ENCODE peak calls at places on chromosomes 13 and 19, in seven cellular contexts. L, U, R, J, S, G and X are unnamed samples.

GRCh38 chr13:50685491-50685890 is 158.0 kb downstream of the DLEU7 start:
- DNase-seq in L (no peak), U (no peak), R (peak), J (peak), S (no peak), G (peak), X (no peak)

GRCh38 chr13:26220575-26220974 is 1.5 kb downstream of the RNF6 start:
- DNase-seq in L (no peak), U (no peak), R (no peak), J (no peak), S (peak), G (no peak), X (no peak)

GRCh38 chr13:113794764-113795173 is 35.7 kb downstream of the TMEM255B start:
- DNase-seq in L (no peak), U (peak), R (no peak), J (no peak), S (no peak), G (no peak), X (no peak)

GRCh38 chr19:41000310-41000737 is 9.2 kb downstream of the CYP2B6 start:
- DNase-seq in L (no peak), U (peak), R (peak), J (no peak), S (peak), G (no peak), X (no peak)

GRCh38 chr13:103883152-103883551 is 816.9 kb upstream of the SLC10A2 start:
- DNase-seq in L (no peak), U (peak), R (peak), J (peak), S (peak), G (peak), X (peak)

GRCh38 chr19:493391-494170 is 2.7 kb upstream of the MADCAM1 start:
- DNase-seq in L (no peak), U (peak), R (no peak), J (no peak), S (peak), G (no peak), X (no peak)

GRCh38 chr13:20019033-20019432 is 60.5 kb downstream of the ZMYM2 start:
- DNase-seq in L (no peak), U (no peak), R (no peak), J (no peak), S (no peak), G (no peak), X (no peak)

GRCh38 chr19:52307275-52307674 is 10.3 kb downstream of the ZNF480 start:
- DNase-seq in L (no peak), U (no peak), R (no peak), J (no peak), S (no peak), G (peak), X (peak)

GRCh38 chr13:59358014-59358413 is 805.7 kb downstream of the DIAPH3 start:
- DNase-seq in L (no peak), U (no peak), R (no peak), J (no peak), S (no peak), G (no peak), X (no peak)

GRCh38 chr13:114148521-114148855 is 16.1 kb upstream of the RASA3 start:
- DNase-seq in L (no peak), U (peak), R (peak), J (no peak), S (no peak), G (no peak), X (no peak)

GRCh38 chr13:97948041-97948440 is 5.4 kb upstream of the IPO5 start:
- DNase-seq in L (no peak), U (no peak), R (no peak), J (no peak), S (no peak), G (no peak), X (no peak)

GRCh38 chr19:39246951-39247669 is 1.5 kb downstream of the IFNL4 start:
- DNase-seq in L (no peak), U (peak), R (no peak), J (no peak), S (no peak), G (peak), X (no peak)

GRCh38 chr13:110826861-110827672 is 87.8 kb downstream of the ANKRD10 start:
- DNase-seq in L (peak), U (no peak), R (peak), J (no peak), S (no peak), G (no peak), X (no peak)

GRCh38 chr13:113119166-113119821 is 3.3 kb upstream of the F10 start:
- DNase-seq in L (peak), U (no peak), R (peak), J (no peak), S (no peak), G (no peak), X (peak)

GRCh38 chr19:3346677-3347353 is 19.6 kb upstream of the NFIC start:
- DNase-seq in L (no peak), U (peak), R (peak), J (peak), S (no peak), G (no peak), X (no peak)

GRCh38 chr13:84439108-84439507 is 556.8 kb upstream of the SLITRK1 start:
- DNase-seq in L (no peak), U (no peak), R (no peak), J (no peak), S (no peak), G (no peak), X (no peak)

GRCh38 chr13:110575322-110576069 is 14.0 kb upstream of the RAB20 start:
- DNase-seq in L (no peak), U (peak), R (peak), J (no peak), S (no peak), G (no peak), X (peak)

GRCh38 chr19:37817180-37817911 is 38.0 kb upstream of the ZNF573 start:
- DNase-seq in L (no peak), U (peak), R (peak), J (peak), S (peak), G (peak), X (peak)

GRCh38 chr19:38793186-38793585 is 4.2 kb downstream of the LGALS7B start:
- DNase-seq in L (no peak), U (no peak), R (no peak), J (no peak), S (no peak), G (no peak), X (no peak)

GRCh38 chr13:32247887-32248286 is 67.3 kb downstream of the ZAR1L start:
- DNase-seq in L (no peak), U (no peak), R (no peak), J (no peak), S (no peak), G (no peak), X (no peak)

GRCh38 chr13:39818953-39819352 is 163.5 kb downstream of the COG6 start:
- DNase-seq in L (no peak), U (no peak), R (no peak), J (peak), S (no peak), G (no peak), X (no peak)

GRCh38 chr19:3163230-3163886 is 15.2 kb upstream of the S1PR4 start:
- DNase-seq in L (no peak), U (peak), R (peak), J (no peak), S (peak), G (peak), X (peak)

GRCh38 chr13:111531505-111531904 is 211.1 kb downstream of the TEX29 start:
- DNase-seq in L (no peak), U (no peak), R (no peak), J (no peak), S (peak), G (no peak), X (no peak)

GRCh38 chr13:92716749-92717148 is 509.9 kb upstream of the GPC6 start:
- DNase-seq in L (no peak), U (no peak), R (no peak), J (no peak), S (no peak), G (peak), X (no peak)

GRCh38 chr13:46149272-46150133 is 32.5 kb downstream of the LCP1 start:
- DNase-seq in L (no peak), U (no peak), R (no peak), J (no peak), S (no peak), G (no peak), X (no peak)

GRCh38 chr19:31459430-31459829 is 110.2 kb upstream of the TSHZ3 start:
- DNase-seq in L (no peak), U (no peak), R (no peak), J (no peak), S (no peak), G (peak), X (no peak)

GRCh38 chr13:108044929-108045328 is 170.4 kb downstream of the LIG4 start:
- DNase-seq in L (no peak), U (no peak), R (no peak), J (no peak), S (no peak), G (no peak), X (no peak)

GRCh38 chr13:40963927-40964326 is 55.2 kb downstream of the ELF1 start:
- DNase-seq in L (no peak), U (no peak), R (no peak), J (no peak), S (peak), G (no peak), X (no peak)

GRCh38 chr19:48171584-48172170 is 1.2 kb downstream of the ZSWIM9 start:
- DNase-seq in L (no peak), U (no peak), R (no peak), J (no peak), S (no peak), G (no peak), X (no peak)

GRCh38 chr13:24275041-24275440 is 34.3 kb upstream of the C1QTNF9 start:
- DNase-seq in L (no peak), U (no peak), R (peak), J (no peak), S (no peak), G (no peak), X (no peak)
- H3K4me3 ChIP-seq in L (no peak), U (no peak), R (no peak), J (no peak), S (no peak), G (no peak), X (no peak)

GRCh38 chr19:5961969-5962945 is 15.7 kb downstream of the RANBP3 start:
- DNase-seq in L (no peak), U (peak), R (peak), J (no peak), S (peak), G (no peak), X (no peak)

GRCh38 chr19:5958074-5958850 is 19.7 kb downstream of the RANBP3 start:
- DNase-seq in L (no peak), U (no peak), R (no peak), J (no peak), S (no peak), G (no peak), X (no peak)

GRCh38 chr19:5958851-5959122 is 19.2 kb downstream of the RANBP3 start:
- DNase-seq in L (no peak), U (no peak), R (no peak), J (no peak), S (no peak), G (no peak), X (no peak)

GRCh38 chr19:5959260-5960004 is 18.5 kb downstream of the RANBP3 start:
- DNase-seq in L (no peak), U (no peak), R (no peak), J (no peak), S (no peak), G (no peak), X (no peak)

GRCh38 chr19:5960005-5961001 is 17.6 kb downstream of the RANBP3 start:
- DNase-seq in L (no peak), U (no peak), R (no peak), J (no peak), S (no peak), G (no peak), X (no peak)
- H3K27ac ChIP-seq in L (peak), U (peak), R (peak), J (peak), S (peak), G (no peak), X (no peak)

GRCh38 chr19:16202320-16203255 is 4.9 kb downstream of the AP1M1 start:
- DNase-seq in L (no peak), U (peak), R (no peak), J (no peak), S (no peak), G (no peak), X (no peak)
- TF ChIP-seq CTCF in L (no peak), U (no peak), R (no peak), J (no peak), S (no peak), G (no peak), X (no peak)

DNA sequence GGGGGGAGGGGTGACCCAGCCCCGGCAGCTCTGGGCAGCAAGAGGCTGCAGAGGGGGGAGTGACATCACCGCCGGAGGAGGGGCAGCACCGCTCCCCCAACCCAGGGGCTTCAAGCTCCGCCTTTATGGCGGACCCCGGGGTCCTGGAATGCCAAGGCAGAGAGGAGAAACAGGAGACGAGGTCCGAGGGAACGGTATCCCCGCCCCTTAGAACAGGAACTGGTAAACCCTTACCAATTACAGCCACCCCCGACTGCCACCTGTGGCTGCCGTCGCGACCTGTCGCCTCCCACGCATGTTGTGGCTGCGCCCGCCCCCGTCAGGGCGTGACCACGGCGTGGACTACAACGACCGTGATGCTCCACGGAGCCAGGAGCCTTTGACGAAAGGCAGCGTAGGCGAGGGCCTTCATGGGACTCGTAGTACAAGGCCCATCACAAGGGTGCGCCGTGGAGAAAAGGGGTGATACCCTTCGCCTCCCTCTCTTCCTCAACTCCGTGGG is 4.1 kb upstream of the KCNC3 start:
- DNase-seq in L (peak), U (peak), R (peak), J (peak), S (peak), G (peak), X (peak)
- H3K4me3 ChIP-seq in L (peak), U (peak), R (peak), J (peak), S (peak), G (peak), X (peak)

GRCh38 chr13:95222733-95223018 is 78.6 kb downstream of the ABCC4 start:
- DNase-seq in L (no peak), U (no peak), R (no peak), J (no peak), S (no peak), G (no peak), X (no peak)

GRCh38 chr13:95226476-95226875 is 74.8 kb downstream of the ABCC4 start:
- DNase-seq in L (no peak), U (no peak), R (no peak), J (no peak), S (no peak), G (no peak), X (peak)

GRCh38 chr13:95226051-95226450 is 75.2 kb downstream of the ABCC4 start:
- DNase-seq in L (no peak), U (no peak), R (no peak), J (no peak), S (no peak), G (no peak), X (no peak)

GRCh38 chr13:95221991-95222732 is 79.1 kb downstream of the ABCC4 start:
- DNase-seq in L (no peak), U (no peak), R (no peak), J (no peak), S (no peak), G (no peak), X (no peak)

DNA sequence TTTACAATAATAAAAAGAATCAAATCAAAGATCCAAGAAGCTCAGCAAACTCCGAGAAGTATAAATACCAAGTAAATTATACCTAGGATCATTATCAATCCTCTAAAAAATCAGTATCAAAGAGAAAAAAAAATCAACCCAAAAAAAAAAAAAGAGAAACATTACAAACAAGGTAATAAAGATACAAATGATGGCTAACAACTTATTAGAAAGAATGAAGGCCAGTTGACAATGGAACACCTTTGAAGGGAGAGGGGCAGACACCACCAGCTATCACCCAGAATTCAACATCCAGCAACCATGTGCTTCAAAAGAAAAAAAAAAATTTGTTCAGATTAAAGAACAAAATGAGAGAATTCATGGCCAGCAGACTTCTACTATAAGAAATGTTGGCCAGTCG is 77.2 kb downstream of the ABCC4 start:
- DNase-seq in L (no peak), U (no peak), R (no peak), J (no peak), S (no peak), G (no peak), X (no peak)
- H3K27ac ChIP-seq in L (no peak), U (no peak), R (no peak), J (no peak), S (no peak), G (no peak), X (no peak)

DNA sequence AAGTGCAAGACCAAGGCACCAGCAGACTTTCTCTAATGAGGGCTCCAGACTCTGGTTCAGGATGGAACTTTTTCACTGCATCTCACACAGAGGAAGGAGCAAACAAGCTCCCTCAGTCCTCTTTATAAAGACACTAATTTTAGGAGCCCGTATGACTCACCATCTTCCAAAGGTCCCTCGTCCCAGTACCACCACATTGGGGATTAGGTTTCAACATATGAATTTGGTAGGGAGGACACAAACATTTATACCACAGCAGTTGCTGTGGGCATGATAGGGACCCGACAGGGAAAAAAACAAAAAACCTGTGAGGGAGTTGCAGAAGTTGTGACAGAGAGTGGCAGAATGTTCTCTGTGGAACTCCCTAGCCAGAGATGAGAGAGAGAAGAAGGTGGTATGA is 6.5 kb upstream of the CNMD start:
- DNase-seq in L (no peak), U (no peak), R (no peak), J (no peak), S (no peak), G (no peak), X (no peak)
- TF ChIP-seq CTCF in L (no peak), U (no peak), R (no peak), J (no peak), S (no peak), G (no peak), X (no peak)

GRCh38 chr19:13873776-13874515 is 3.0 kb upstream of the NANOS3 start:
- DNase-seq in L (no peak), U (no peak), R (no peak), J (no peak), S (no peak), G (no peak), X (no peak)
- H3K4me3 ChIP-seq in L (no peak), U (no peak), R (no peak), J (no peak), S (no peak), G (peak), X (no peak)